ENCODE peak calls at places on chromosomes 16 and 17, in nine cellular contexts. Z, R, J, L, O, F, N, D and S are unnamed samples.

GRCh38 chr16:69880640-69881133 is 70.4 kb upstream of the CLEC18A start:
- DNase-seq in L (no peak), N (no peak), Z (no peak), F (no peak), D (no peak), R (no peak), J (no peak), O (peak), S (no peak)

GRCh38 chr16:81216706-81217105 is 21.8 kb upstream of the BCO1 start:
- DNase-seq in Z (no peak), D (no peak), O (no peak), J (no peak), N (no peak), R (no peak), F (no peak), L (no peak), S (no peak)

GRCh38 chr16:75257886-75258806 is 6.7 kb upstream of the BCAR1 start:
- DNase-seq in F (no peak), D (no peak), L (no peak), O (no peak), R (no peak), Z (no peak), N (no peak), J (no peak), S (no peak)

GRCh38 chr17:27577124-27577761 is 53.7 kb upstream of the LGALS9 start:
- DNase-seq in R (no peak), J (no peak), F (no peak), Z (no peak), D (peak), O (peak), L (no peak), N (no peak), S (no peak)

GRCh38 chr17:52027620-52028019 is 130.9 kb downstream of the CA10 start:
- DNase-seq in D (no peak), O (peak), Z (no peak), N (no peak), J (peak), R (peak), F (no peak), L (no peak), S (no peak)

GRCh38 chr17:40106760-40107265 is 6.4 kb upstream of the NR1D1 start:
- DNase-seq in O (no peak), N (no peak), L (no peak), D (no peak), R (no peak), Z (no peak), F (peak), J (no peak), S (no peak)

GRCh38 chr16:52549011-52549692 is 2.2 kb upstream of the TOX3 start:
- DNase-seq in R (peak), L (no peak), Z (no peak), O (no peak), F (no peak), J (no peak), D (no peak), N (no peak), S (no peak)

GRCh38 chr17:46026045-46026814 is 27.2 kb downstream of the STH start:
- DNase-seq in Z (no peak), F (peak), L (no peak), D (no peak), J (no peak), R (no peak), O (no peak), N (peak), S (no peak)

GRCh38 chr16:4298761-4299522 is 16.9 kb upstream of the GLIS2 start:
- DNase-seq in J (no peak), Z (no peak), N (peak), L (peak), F (peak), O (peak), D (peak), R (peak), S (peak)

GRCh38 chr16:17766012-17766411 is 295.3 kb upstream of the XYLT1 start:
- DNase-seq in L (no peak), N (no peak), R (no peak), O (no peak), J (no peak), Z (no peak), F (no peak), D (no peak), S (no peak)

GRCh38 chr17:1391577-1391976 is 8.4 kb downstream of the YWHAE start:
- DNase-seq in F (no peak), D (no peak), O (no peak), R (no peak), J (no peak), L (peak), Z (no peak), N (no peak), S (no peak)

GRCh38 chr16:56073508-56073907 is 117.8 kb upstream of the GNAO1 start:
- DNase-seq in Z (no peak), L (no peak), N (no peak), D (no peak), F (no peak), J (no peak), O (no peak), R (no peak), S (no peak)

GRCh38 chr17:83144421-83145357 is 65.3 kb downstream of the METRNL start:
- DNase-seq in Z (no peak), D (no peak), N (no peak), J (no peak), O (peak), R (no peak), F (peak), L (peak), S (peak)

GRCh38 chr17:29225388-29225787 is 21.3 kb upstream of the CRYBA1 start:
- DNase-seq in D (no peak), R (no peak), N (no peak), Z (no peak), L (no peak), J (no peak), O (no peak), F (no peak), S (no peak)

GRCh38 chr16:55512941-55513340 is 4.1 kb downstream of the LPCAT2 start:
- DNase-seq in O (no peak), F (no peak), Z (no peak), L (no peak), J (no peak), N (no peak), D (no peak), R (no peak), S (no peak)

GRCh38 chr16:50838165-50838564 is 96.3 kb downstream of the CYLD start:
- DNase-seq in J (no peak), O (no peak), Z (no peak), D (no peak), L (no peak), N (no peak), R (no peak), F (no peak), S (no peak)

GRCh38 chr17:78197147-78197830 is 10.1 kb downstream of the AFMID start:
- DNase-seq in Z (no peak), J (no peak), R (no peak), O (no peak), N (no peak), D (no peak), L (no peak), F (no peak), S (no peak)

GRCh38 chr16:12330977-12331376 is 354.4 kb downstream of the SNX29 start:
- DNase-seq in N (no peak), J (no peak), R (no peak), F (no peak), L (no peak), Z (no peak), O (peak), D (no peak), S (no peak)

GRCh38 chr16:67516296-67517177 is 12.1 kb upstream of the RIPOR1 start:
- DNase-seq in L (no peak), R (peak), F (no peak), D (no peak), N (no peak), Z (no peak), J (no peak), O (peak), S (peak)

GRCh38 chr16:23726710-23727109 is 13.7 kb upstream of the ERN2 start:
- DNase-seq in F (no peak), N (no peak), J (no peak), Z (no peak), D (no peak), R (no peak), O (no peak), L (no peak), S (no peak)

GRCh38 chr17:53780320-53780719 is 42.4 kb upstream of the KIF2B start:
- DNase-seq in R (no peak), J (no peak), F (no peak), D (no peak), L (no peak), Z (no peak), O (no peak), N (no peak), S (no peak)

GRCh38 chr16:67649494-67649931 is 4.6 kb downstream of the CARMIL2 start:
- DNase-seq in Z (no peak), N (no peak), R (no peak), D (no peak), J (no peak), O (no peak), L (no peak), F (no peak), S (no peak)

GRCh38 chr17:55588858-55589257 is 77.6 kb upstream of the SMIM36 start:
- DNase-seq in L (no peak), N (no peak), O (peak), F (no peak), D (no peak), Z (no peak), R (no peak), J (no peak), S (no peak)

GRCh38 chr17:30360396-30360795 is 18.3 kb upstream of the CPD start:
- DNase-seq in F (no peak), O (no peak), J (no peak), R (no peak), D (no peak), L (no peak), N (no peak), Z (no peak), S (no peak)

GRCh38 chr16:19031738-19032137 is 35.7 kb upstream of the COQ7 start:
- DNase-seq in O (no peak), R (no peak), F (no peak), J (no peak), D (no peak), L (no peak), Z (no peak), N (no peak), S (no peak)

GRCh38 chr17:45997624-45998023 is 1.4 kb upstream of the STH start:
- DNase-seq in D (no peak), O (peak), R (no peak), J (no peak), N (no peak), F (no peak), L (no peak), Z (no peak), S (no peak)

GRCh38 chr16:58026139-58026704 is 668 bp downstream of the MMP15 start:
- DNase-seq in F (no peak), Z (no peak), D (no peak), N (peak), R (peak), L (no peak), O (peak), J (no peak), S (no peak)

GRCh38 chr16:80862153-80862552 is 57.8 kb upstream of the CDYL2 start:
- DNase-seq in O (no peak), N (no peak), L (no peak), D (no peak), F (no peak), J (no peak), Z (no peak), R (no peak), S (no peak)

GRCh38 chr17:58995247-58995940 is 111.3 kb downstream of the TRIM37 start:
- DNase-seq in D (no peak), N (no peak), R (no peak), F (no peak), O (peak), L (no peak), Z (no peak), J (no peak), S (no peak)

GRCh38 chr17:71183083-71183697 is 937.6 kb upstream of the SOX9 start:
- DNase-seq in N (no peak), Z (no peak), D (no peak), J (no peak), L (no peak), F (no peak), O (no peak), R (no peak), S (no peak)

GRCh38 chr17:7217113-7217987 is 2.3 kb downstream of the DLG4 start:
- DNase-seq in R (peak), L (no peak), O (peak), J (no peak), F (no peak), Z (no peak), N (peak), D (no peak), S (no peak)
- H3K4me3 ChIP-seq in R (peak), L (peak), O (peak), J (peak), F (no peak), Z (peak), N (peak), D (no peak), S (peak)

GRCh38 chr16:48029768-48030167 is 126.0 kb downstream of the ABCC12 start:
- DNase-seq in N (no peak), D (no peak), R (no peak), J (no peak), O (no peak), Z (no peak), F (no peak), L (no peak), S (peak)
- TF ChIP-seq CTCF in N (no peak), D (peak), R (no peak), J (peak), O (peak), Z (no peak), F (no peak), L (no peak), S (peak)

DNA sequence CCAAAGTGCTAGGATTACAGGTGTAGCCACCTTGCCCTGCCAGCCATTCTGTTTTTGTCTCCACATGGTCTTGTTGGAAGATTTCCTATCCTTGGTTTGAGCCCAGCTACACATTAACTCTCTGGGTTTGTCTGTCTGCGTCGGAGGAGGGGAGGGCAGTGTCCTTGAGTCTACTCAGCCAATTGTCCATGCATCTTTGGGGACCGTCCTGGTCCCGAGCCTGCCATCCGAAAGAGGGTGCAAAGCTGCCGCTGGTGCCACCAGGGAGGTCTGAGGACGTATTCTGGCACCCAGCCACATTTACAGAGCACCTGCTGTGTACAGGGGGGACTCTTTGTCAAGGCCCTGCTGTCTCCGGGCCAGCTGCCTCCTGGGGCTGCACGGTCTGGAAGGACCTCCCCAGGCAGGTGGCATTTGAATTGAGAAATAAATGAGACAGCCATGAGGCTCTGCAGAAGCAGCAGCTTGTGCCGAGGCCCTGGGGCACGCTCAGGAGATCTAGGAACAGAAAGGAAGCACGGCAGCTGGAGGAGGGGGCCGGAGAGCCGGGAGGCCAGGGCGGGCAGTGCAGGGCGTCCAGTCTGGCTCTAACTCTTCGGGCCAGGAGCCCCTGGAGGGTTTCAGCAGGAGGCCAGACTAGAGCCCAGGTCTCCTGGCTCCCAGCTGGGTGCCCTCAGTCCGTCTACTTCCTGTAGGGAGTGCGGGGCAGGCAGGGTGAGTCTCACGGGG is 1.5 kb downstream of the CYBA start:
- DNase-seq in F (no peak), N (peak), O (no peak), J (no peak), D (no peak), L (no peak), R (no peak), Z (no peak), S (no peak)
- H3K4me3 ChIP-seq in F (no peak), N (peak), O (peak), J (peak), D (peak), L (peak), R (peak), Z (peak), S (peak)

GRCh38 chr16:718922-719321 is 2.0 kb upstream of the ANTKMT start:
- DNase-seq in J (no peak), N (peak), Z (no peak), R (no peak), L (no peak), F (no peak), O (no peak), D (no peak), S (no peak)

GRCh38 chr16:720990-721764 is at the start of gene ANTKMT:
- DNase-seq in Z (no peak), F (no peak), J (no peak), N (peak), O (peak), L (peak), R (peak), D (peak), S (no peak)

GRCh38 chr16:721765-722481 is 977 bp downstream of the ANTKMT start:
- DNase-seq in J (no peak), N (no peak), O (no peak), F (no peak), R (no peak), D (no peak), Z (no peak), L (no peak), S (no peak)

GRCh38 chr16:719815-720506 is 985 bp upstream of the ANTKMT start:
- DNase-seq in Z (no peak), D (peak), J (no peak), L (no peak), N (peak), F (no peak), R (peak), O (no peak), S (no peak)

DNA sequence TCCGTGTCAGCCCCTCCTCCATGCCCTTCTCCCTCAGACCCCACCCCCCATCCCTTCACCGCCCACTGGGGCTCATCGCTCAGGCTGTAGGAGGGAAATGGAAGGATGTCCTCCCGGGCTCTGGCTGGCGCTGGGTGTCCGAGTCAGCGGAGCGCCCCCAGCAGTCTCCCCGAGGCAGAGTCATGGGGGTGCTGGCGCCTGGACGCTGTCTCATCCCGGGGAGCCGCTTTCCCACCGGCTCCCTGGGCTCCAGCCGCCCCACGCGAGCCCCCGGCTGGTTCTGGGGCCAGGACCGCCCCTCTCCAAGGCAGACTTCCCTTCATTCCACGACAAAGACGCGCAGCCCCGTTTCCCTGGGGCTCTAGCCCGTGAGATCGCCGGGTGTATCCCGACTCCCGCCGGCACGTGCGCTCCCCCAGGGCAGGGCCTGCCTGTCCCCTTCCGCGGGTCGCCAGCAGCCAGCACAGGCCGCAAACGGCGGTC is 398 bp upstream of the ANTKMT start:
- DNase-seq in D (peak), L (no peak), F (no peak), J (no peak), R (peak), N (peak), O (peak), Z (no peak), S (no peak)
- TF ChIP-seq CTCF in D (no peak), L (no peak), F (no peak), J (peak), R (peak), N (no peak), O (peak), Z (no peak), S (peak)

GRCh38 chr16:30761928-30762902 is at the start of the genes CFAP119 and RNF40:
- DNase-seq in R (peak), F (peak), O (peak), N (peak), D (peak), L (peak), Z (peak), J (peak), S (peak)

GRCh38 chr16:30766206-30766921 is 4.2 kb downstream of the RNF40 start:
- DNase-seq in N (no peak), F (no peak), D (no peak), O (no peak), Z (no peak), J (no peak), R (no peak), L (no peak), S (no peak)

GRCh38 chr16:30764816-30765465 is 2.8 kb downstream of the RNF40 start:
- DNase-seq in O (no peak), L (no peak), R (no peak), J (no peak), N (no peak), F (no peak), Z (no peak), D (no peak), S (no peak)

GRCh38 chr16:30762991-30763725 is 1.0 kb downstream of the RNF40 start:
- DNase-seq in O (no peak), L (no peak), F (no peak), R (no peak), N (no peak), Z (no peak), D (no peak), J (no peak), S (no peak)

DNA sequence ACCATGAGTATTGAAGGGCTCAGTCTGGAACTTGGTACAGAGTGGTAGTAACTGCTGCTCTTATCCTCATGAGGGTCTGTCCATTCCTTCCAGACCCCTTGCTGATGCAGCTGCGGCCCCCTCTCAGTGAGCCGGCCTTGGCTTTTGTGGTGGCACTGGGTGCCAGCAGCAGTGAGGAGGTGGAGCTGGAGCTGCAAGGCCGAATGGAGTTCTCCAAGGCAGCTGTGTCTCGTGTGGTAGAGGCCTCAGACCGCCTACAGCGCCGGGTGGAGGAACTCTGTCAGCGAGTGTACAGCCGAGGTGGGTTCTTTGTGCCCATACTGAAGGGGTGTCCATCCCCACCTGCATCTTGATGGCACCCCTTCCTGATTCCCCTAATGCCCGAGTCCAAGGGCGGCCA is 2.0 kb downstream of the RNF40 start:
- DNase-seq in D (no peak), R (no peak), N (no peak), J (no peak), O (no peak), L (no peak), Z (no peak), F (no peak), S (no peak)
- H3K4me3 ChIP-seq in D (no peak), R (no peak), N (no peak), J (no peak), O (no peak), L (no peak), Z (no peak), F (no peak), S (no peak)

DNA sequence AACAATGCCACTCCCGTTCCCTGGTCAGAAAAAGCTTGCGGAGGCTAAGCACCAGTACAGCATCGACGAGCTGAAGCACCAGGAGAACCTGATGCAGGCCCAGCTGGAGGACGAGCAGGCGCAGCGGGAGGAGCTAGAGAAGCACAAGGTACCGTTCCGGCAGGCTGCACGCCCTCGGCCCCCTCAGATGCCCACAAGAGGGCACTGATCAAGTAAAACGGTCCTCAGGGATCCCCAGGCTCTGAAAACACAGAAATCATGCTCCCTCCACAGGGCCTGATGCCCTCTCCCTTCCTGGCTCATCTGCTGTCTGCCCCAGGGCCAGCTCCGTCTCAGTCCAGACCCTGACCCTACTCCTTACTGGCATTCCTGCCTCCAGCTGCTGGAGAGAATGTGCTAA is 21.6 kb downstream of the DRC3 start:
- DNase-seq in L (no peak), R (peak), O (no peak), D (no peak), J (no peak), N (no peak), F (no peak), Z (no peak), S (no peak)
- TF ChIP-seq CTCF in L (no peak), R (peak), O (peak), D (peak), J (peak), N (no peak), F (no peak), Z (no peak), S (peak)